ENCODE peak calls at places on chromosomes 4 and X, in eight cellular contexts. L is head of caudate nucleus, K is H7, X is GM20000, D is hippocampal formation, V is HEK293T, W is GM06990, J is HCEC 1CT. M is an unnamed sample.

GRCh38 chr4:84878090-84878489 is 88.4 kb downstream of the WDFY3 start:
- DNase-seq in D (no peak), V (no peak), W (no peak), K (no peak), L (no peak), J (peak), X (no peak), M (no peak)

GRCh38 chr4:153345011-153345981 is 808 bp downstream of the MND1 start:
- DNase-seq in W (no peak), V (peak), D (no peak), L (no peak), J (peak), K (no peak), X (peak), M (peak)

GRCh38 chrX:82648062-82648461 is 860.0 kb upstream of the POU3F4 start:
- DNase-seq in V (no peak), K (no peak), L (no peak), X (no peak), W (no peak), D (no peak), J (no peak), M (no peak)

GRCh38 chr4:129821963-129822362 is 726.0 kb downstream of the C4orf33 start:
- DNase-seq in K (no peak), J (no peak), D (no peak), W (no peak), V (no peak), L (no peak), X (no peak), M (no peak)

GRCh38 chrX:42973321-42973720 is 195.4 kb upstream of the PPP1R2C start:
- DNase-seq in V (no peak), W (no peak), J (no peak), K (no peak), L (no peak), X (no peak), D (no peak), M (no peak)

GRCh38 chrX:68851082-68851481 is 22.3 kb downstream of the EFNB1 start:
- DNase-seq in D (no peak), K (no peak), W (no peak), V (no peak), X (no peak), J (no peak), L (no peak), M (no peak)

GRCh38 chr4:7800996-7801395 is 138.7 kb downstream of the AFAP1 start:
- DNase-seq in V (no peak), J (no peak), L (no peak), D (no peak), X (no peak), W (no peak), K (no peak), M (no peak)

GRCh38 chr4:140472156-140472555 is 25.9 kb downstream of the MGAT4D start:
- DNase-seq in J (no peak), D (no peak), X (no peak), V (no peak), K (no peak), W (no peak), L (no peak), M (no peak)

GRCh38 chr4:173252024-173252935 is 81.9 kb downstream of the HMGB2 start:
- DNase-seq in W (peak), J (peak), X (peak), K (no peak), D (no peak), V (peak), L (no peak), M (no peak)

GRCh38 chrX:139881130-139881529 is 51.7 kb downstream of the ATP11C start:
- DNase-seq in L (no peak), X (no peak), K (no peak), W (no peak), V (no peak), D (no peak), J (peak), M (no peak)

GRCh38 chr4:106676173-106676921 is 307.8 kb upstream of the GIMD1 start:
- DNase-seq in L (no peak), K (no peak), W (no peak), J (peak), X (no peak), D (no peak), V (no peak), M (no peak)

GRCh38 chr4:64967286-64967685 is 558.0 kb upstream of the TECRL start:
- DNase-seq in K (no peak), W (no peak), D (no peak), L (no peak), X (no peak), J (no peak), V (no peak), M (no peak)

GRCh38 chr4:106588906-106589305 is 220.3 kb upstream of the GIMD1 start:
- DNase-seq in L (no peak), X (no peak), K (no peak), W (no peak), V (no peak), J (no peak), D (no peak), M (no peak)

GRCh38 chr4:156779774-156780173 is 191.8 kb downstream of the PDGFC start:
- DNase-seq in X (no peak), J (peak), D (no peak), V (no peak), W (no peak), L (no peak), K (no peak), M (no peak)

M was measured in T-helper 17 cell.